ENCODE peak calls at places on chromosomes 3 and 15, in seven cellular contexts. Y is fibroblast of lung; J is IMR-90; N is naive thymus-derived CD4-positive, alpha-beta T cell; R is prostate gland; B is GM23248; Z is osteoblast. U is an unnamed sample. For H3K27me3 and H3K9me3, the result is how much of the 10 kb centered on the place peaks cover.

GRCh38 chr15:29765898-29766537 is 56.2 kb downstream of the TJP1 start:
- DNase-seq in R (no peak), Y (peak), B (no peak), Z (no peak), N (no peak), J (no peak), U (no peak)

GRCh38 chr15:70720228-70721016 is 42.9 kb downstream of the UACA start:
- DNase-seq in J (no peak), B (no peak), N (no peak), Z (no peak), Y (no peak), R (peak), U (no peak)

GRCh38 chr15:73156431-73157191 is 104.3 kb downstream of the NEO1 start:
- DNase-seq in J (no peak), R (no peak), B (no peak), N (no peak), Z (no peak), Y (no peak), U (no peak)

GRCh38 chr3:97882975-97883598 is 61.3 kb downstream of the CRYBG3 start:
- DNase-seq in Y (peak), B (peak), R (peak), Z (peak), J (peak), N (peak), U (no peak)

GRCh38 chr15:74399511-74400312 is 32.3 kb upstream of the CYP11A1 start:
- DNase-seq in Y (peak), J (peak), B (peak), N (peak), R (no peak), Z (peak), U (no peak)

GRCh38 chr3:132265008-132265407 is 52.2 kb upstream of the ACP3 start:
- DNase-seq in R (no peak), B (peak), N (no peak), Y (no peak), J (no peak), Z (no peak), U (no peak)

GRCh38 chr3:140204271-140204984 is 269.4 kb downstream of the CLSTN2 start:
- DNase-seq in B (no peak), Y (no peak), J (no peak), N (no peak), Z (no peak), R (no peak), U (no peak)

GRCh38 chr3:13504161-13504831 is 24.2 kb downstream of the HDAC11 start:
- DNase-seq in R (no peak), B (peak), J (peak), N (no peak), Y (peak), Z (peak), U (peak)

GRCh38 chr3:113035387-113035982 is 44.7 kb downstream of the GTPBP8 start:
- DNase-seq in R (peak), Z (peak), Y (peak), N (peak), J (peak), B (peak), U (no peak)

GRCh38 chr15:98528056-98528725 is 120.1 kb upstream of the IGF1R start:
- DNase-seq in Z (no peak), Y (no peak), R (no peak), J (no peak), N (no peak), B (no peak), U (no peak)
- H3K27me3 ChIP-seq in Z (under half), Y (under half), R (under half), J (under half), N (under half), B (under half), U (under half)

GRCh38 chr3:15342252-15342651 is 9.9 kb upstream of the SH3BP5 start:
- DNase-seq in J (no peak), B (no peak), N (no peak), Z (no peak), R (no peak), Y (no peak), U (no peak)
- H3K27ac ChIP-seq in J (no peak), B (no peak), N (no peak), Z (no peak), R (no peak), Y (no peak), U (no peak)

DNA sequence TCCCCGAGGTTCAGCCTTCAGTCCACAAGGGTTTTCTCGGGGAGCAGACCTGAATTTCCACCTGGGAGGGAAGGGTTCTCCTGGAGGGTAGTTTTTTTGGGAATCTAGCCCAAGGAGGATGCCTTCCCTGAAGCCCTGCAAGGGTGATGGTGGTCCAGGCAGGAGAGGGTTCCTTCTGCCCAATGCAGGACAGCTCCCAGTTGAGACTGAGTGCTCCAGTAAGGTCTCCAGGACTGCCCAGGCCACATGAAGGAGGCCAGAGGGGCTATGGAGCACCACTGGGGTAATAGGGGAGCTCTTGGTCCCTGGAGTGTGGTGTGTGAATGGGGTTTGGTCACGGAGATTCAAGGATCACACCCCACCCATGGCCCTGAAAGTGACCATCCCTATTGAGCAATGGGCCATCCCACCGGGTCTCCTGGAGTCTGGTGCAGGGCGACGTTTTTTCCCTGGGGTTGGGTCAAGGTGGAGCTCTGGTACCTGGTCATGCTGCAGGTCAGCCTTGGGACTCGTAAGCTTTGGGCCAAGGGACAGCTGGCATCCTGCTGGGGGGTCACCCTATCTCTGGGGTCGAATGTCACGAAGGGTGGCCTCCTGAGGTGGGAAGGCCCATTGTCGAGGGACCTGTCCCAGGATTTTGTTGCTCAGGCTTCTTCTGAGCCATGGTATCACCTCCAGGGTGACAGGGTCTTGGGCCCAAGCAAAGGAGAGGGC is 196.5 kb downstream of the UBE3A start:
- DNase-seq in R (no peak), N (no peak), B (no peak), Z (peak), J (no peak), Y (no peak), U (no peak)
- H3K9me3 ChIP-seq in R (under half), N (under half), B (under half), Z (under half), J (half or more), Y (under half), U (under half)

GRCh38 chr15:96322401-96323249 is 7.9 kb upstream of the NR2F2 start:
- DNase-seq in Z (peak), N (no peak), J (no peak), R (no peak), B (peak), Y (peak), U (no peak)

GRCh38 chr15:96323250-96324162 is 7.0 kb upstream of the NR2F2 start:
- DNase-seq in J (no peak), Y (peak), N (no peak), R (no peak), Z (no peak), B (no peak), U (no peak)

GRCh38 chr15:96321422-96322391 is 8.8 kb upstream of the NR2F2 start:
- DNase-seq in J (peak), R (peak), Z (peak), B (peak), Y (peak), N (no peak), U (peak)

GRCh38 chr15:96324192-96324895 is 6.2 kb upstream of the NR2F2 start:
- DNase-seq in B (no peak), N (no peak), Z (no peak), Y (peak), R (no peak), J (peak), U (no peak)

DNA sequence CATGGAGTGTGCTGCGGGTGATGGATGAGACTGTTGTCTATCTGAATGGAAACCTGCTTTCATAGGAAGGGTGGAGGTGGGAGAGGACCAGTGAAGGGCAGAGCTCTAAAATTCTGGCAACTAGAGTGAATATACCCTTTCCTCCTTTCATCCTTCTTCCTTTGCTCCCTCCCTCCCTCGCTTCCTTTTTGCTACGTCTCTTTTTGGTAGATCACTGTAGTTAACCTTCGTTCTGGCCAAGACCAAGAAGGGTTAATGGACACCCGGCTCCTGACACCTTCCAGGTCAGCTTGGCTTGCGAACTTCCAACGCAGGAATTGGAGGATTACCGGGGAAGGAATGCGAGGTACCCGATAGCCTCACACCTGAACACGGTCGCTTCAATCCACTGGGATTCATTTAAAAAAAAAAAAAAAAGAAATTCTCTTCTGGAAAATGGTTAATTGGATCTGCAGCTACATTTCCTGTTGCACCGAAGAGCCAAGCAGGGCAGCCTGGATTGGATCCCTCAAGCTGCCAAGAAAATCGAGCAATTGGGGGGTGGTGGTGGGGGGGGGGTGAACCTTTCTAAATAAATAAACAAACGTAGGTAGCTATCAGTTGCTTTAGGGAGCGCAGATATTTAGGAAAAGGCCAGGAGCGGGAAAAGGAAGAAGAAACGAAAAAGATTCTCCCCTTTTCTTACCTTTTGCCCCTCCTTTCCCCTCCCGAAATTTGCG is 9.6 kb upstream of the NR2F2 start:
- DNase-seq in N (no peak), J (no peak), Z (no peak), R (no peak), Y (peak), B (no peak), U (no peak)
- H3K27me3 ChIP-seq in N (under half), J (under half), Z (under half), R (under half), Y (under half), B (under half), U (under half)

GRCh38 chr15:67884514-67885225 is 44.8 kb upstream of the RNU6-1 start:
- DNase-seq in R (peak), Y (peak), J (peak), N (peak), Z (peak), B (peak), U (peak)

GRCh38 chr15:67884009-67884408 is 44.2 kb upstream of the RNU6-1 start:
- DNase-seq in Y (no peak), J (no peak), N (no peak), B (no peak), Z (peak), R (no peak), U (no peak)

GRCh38 chr15:67880651-67881182 is 40.9 kb upstream of the RNU6-1 start:
- DNase-seq in J (peak), Y (peak), Z (no peak), N (no peak), B (peak), R (peak), U (no peak)

GRCh38 chr15:67883228-67883773 is 43.5 kb upstream of the RNU6-1 start:
- DNase-seq in Y (no peak), R (no peak), Z (no peak), J (no peak), B (no peak), N (no peak), U (no peak)

DNA sequence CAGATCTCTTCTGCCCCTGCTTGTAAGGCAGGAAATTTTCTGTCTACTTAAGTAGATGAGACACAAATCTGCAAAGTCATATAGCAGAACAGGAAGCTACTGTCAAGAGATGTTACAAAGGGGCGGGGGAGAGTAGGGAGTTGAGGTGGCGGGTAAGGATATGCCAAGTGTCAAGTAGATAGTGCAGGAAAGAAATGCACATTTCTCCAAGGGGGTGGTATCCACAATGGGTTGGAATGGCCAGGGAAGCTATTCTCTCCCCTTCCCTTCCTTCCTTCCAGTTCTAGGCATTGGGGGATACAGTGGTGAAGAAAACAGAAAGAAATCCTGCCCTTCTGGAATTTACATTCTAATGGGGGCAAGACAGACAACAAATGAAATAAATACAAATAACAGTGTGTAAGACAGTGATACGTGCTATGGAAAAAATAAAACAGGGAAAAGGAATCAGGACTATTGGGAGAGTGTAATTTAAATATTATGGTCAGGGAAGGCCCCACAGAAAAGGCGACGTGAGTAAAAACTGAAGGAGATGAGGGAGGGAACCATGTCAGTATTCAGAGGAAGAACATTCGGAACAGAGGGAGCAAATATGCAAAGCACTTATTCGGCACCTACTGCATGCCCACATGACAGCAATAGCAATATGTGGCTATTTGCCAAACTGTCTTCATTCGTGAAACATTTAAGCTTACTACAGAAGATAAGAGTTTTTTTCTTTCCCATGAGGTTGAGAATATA is 42.8 kb upstream of the RNU6-1 start:
- DNase-seq in J (peak), B (no peak), Y (no peak), N (peak), R (no peak), Z (no peak), U (no peak)
- H3K27ac ChIP-seq in J (no peak), B (no peak), Y (no peak), N (no peak), R (no peak), Z (no peak), U (no peak)

GRCh38 chr15:79916424-79916823 is 19.6 kb upstream of the MTHFS start:
- DNase-seq in B (no peak), J (no peak), Z (no peak), N (no peak), R (no peak), Y (no peak), U (no peak)
- H3K9me3 ChIP-seq in B (under half), J (under half), Z (under half), N (under half), R (under half), Y (under half), U (half or more)

GRCh38 chr3:147807773-147808172 is 398.6 kb downstream of the ZIC1 start:
- DNase-seq in Z (peak), B (no peak), N (no peak), R (no peak), J (no peak), Y (peak), U (no peak)
- H3K27me3 ChIP-seq in Z (under half), B (under half), N (under half), R (under half), J (under half), Y (under half), U (under half)

GRCh38 chr15:31402003-31402402 is 75.4 kb downstream of the KLF13 start:
- DNase-seq in Z (no peak), B (no peak), Y (no peak), J (no peak), N (no peak), R (no peak), U (no peak)
- H3K27ac ChIP-seq in Z (peak), B (no peak), Y (peak), J (no peak), N (no peak), R (no peak), U (peak)